ENCODE peak calls at places on chromosomes 3 and 15, in six cellular contexts. W is aorta, A is cardiac muscle cell, M is astrocyte, H is iPS DF 6.9, C is body of pancreas. E is an unnamed sample.

GRCh38 chr15:68369931-68370767 is 61.8 kb downstream of the ITGA11 start:
- DNase-seq in H (no peak), C (no peak), W (no peak), A (no peak), M (no peak), E (no peak)

GRCh38 chr15:67125589-67126502 is 60.4 kb downstream of the SMAD3 start:
- DNase-seq in H (no peak), A (peak; percentile 97), C (peak; percentile 77), M (peak; percentile 98), W (peak; percentile 88), E (peak; percentile 91)

GRCh38 chr3:185153170-185153733 is 392 bp upstream of the C3orf70 start:
- DNase-seq in W (peak; percentile 55), C (no peak), M (no peak), A (no peak), H (no peak), E (no peak)

GRCh38 chr3:87225659-87226058 is 1.4 kb upstream of the CHMP2B start:
- DNase-seq in C (peak; percentile 37), A (no peak), W (no peak), M (no peak), H (no peak), E (no peak)

GRCh38 chr3:67018105-67018788 is 20.1 kb downstream of the KBTBD8 start:
- DNase-seq in M (no peak), W (no peak), C (no peak), H (no peak), A (peak; percentile 72), E (no peak)

GRCh38 chr15:89794627-89795241 is 18.6 kb downstream of the MESP2 start:
- DNase-seq in W (no peak), C (no peak), A (peak; percentile 89), M (peak; percentile 42), H (no peak), E (no peak)

GRCh38 chr3:71201939-71202338 is 381.6 kb downstream of the FOXP1 start:
- DNase-seq in A (peak; percentile 81), C (peak; percentile 71), M (peak; percentile 69), W (peak; percentile 83), H (no peak), E (peak; percentile 83)

GRCh38 chr3:126746395-126747177 is 42.5 kb downstream of the CHCHD6 start:
- DNase-seq in A (peak; percentile 72), C (peak; percentile 40), W (no peak), H (no peak), M (peak; percentile 74), E (peak; percentile 78)

GRCh38 chr3:186339180-186339912 is 22.7 kb downstream of the DGKG start:
- DNase-seq in M (no peak), C (no peak), A (no peak), W (no peak), H (no peak), E (no peak)

GRCh38 chr3:184196536-184196935 is 10.5 kb downstream of the ABCF3 start:
- DNase-seq in A (no peak), M (no peak), C (peak; percentile 31), H (no peak), W (no peak), E (no peak)

GRCh38 chr3:187107989-187108388 is 31.3 kb downstream of the RPL39L start:
- DNase-seq in C (no peak), W (peak; percentile 44), A (no peak), H (no peak), M (no peak), E (no peak)

GRCh38 chr3:25262322-25262721 is 165.7 kb upstream of the RARB start:
- DNase-seq in A (no peak), M (no peak), W (no peak), H (no peak), C (no peak), E (no peak)

GRCh38 chr15:57640935-57641682 is 49.4 kb downstream of the MYZAP start:
- DNase-seq in M (peak; percentile 13), C (no peak), A (peak; percentile 55), W (no peak), H (no peak), E (no peak)

GRCh38 chr3:142981108-142981507 is 17.6 kb upstream of the PAQR9 start:
- DNase-seq in M (no peak), A (no peak), W (no peak), H (no peak), C (no peak), E (no peak)

GRCh38 chr3:184230081-184230602 is 757 bp downstream of the VWA5B2 start:
- DNase-seq in W (no peak), M (no peak), H (no peak), C (peak; percentile 46), A (no peak), E (no peak)

GRCh38 chr3:196174652-196175051 is 36.5 kb downstream of the ZDHHC19 start:
- DNase-seq in A (no peak), M (no peak), W (peak; percentile 3), C (no peak), H (no peak), E (no peak)

DNA sequence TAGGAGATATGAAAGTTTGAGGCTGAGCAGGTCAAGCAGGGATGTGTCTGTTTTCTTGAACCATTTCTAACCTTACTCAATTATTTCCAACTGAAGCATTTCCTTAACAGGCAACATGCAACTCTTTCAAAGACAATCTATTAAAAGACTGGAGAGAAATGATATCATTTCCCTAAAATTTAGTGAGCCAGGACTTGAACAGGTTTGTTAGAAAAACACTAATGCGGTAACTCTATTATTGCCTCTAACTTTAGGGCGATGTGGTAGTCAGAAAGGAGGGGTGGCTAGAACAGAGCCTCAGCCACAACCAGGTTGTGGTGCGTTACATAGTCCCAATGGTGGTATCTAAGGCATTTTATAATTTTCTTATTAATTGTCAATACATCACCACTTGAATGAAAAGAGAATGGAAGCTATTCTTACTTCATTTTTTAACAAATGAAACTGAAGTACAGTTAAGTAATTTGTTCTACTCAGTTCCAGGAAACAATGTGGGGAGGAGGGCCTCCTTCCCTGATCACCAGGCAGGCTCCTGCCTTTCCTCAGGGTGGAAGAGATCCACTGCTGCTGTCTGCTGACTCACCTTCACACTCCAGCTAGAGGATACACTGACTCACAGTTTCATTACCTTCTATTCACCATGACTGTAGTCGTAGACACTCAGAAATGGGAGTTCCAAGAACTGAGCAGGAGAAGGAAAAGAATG is 22.8 kb downstream of the MYO1E start:
- DNase-seq in M (peak; percentile 97), H (no peak), W (no peak), A (peak; percentile 84), C (no peak), E (no peak)
- H3K4me1 ChIP-seq in M (peaks cover 17% of the 10 kb centered on the region), H (peaks cover 11% of the 10 kb centered on the region), W (peaks cover 10% of the 10 kb centered on the region), A (no peaks in the 10 kb centered on the region), C (peaks cover 13% of the 10 kb centered on the region), E (no peaks in the 10 kb centered on the region)

GRCh38 chr3:173584093-173584833 is 186.7 kb downstream of the NLGN1 start:
- DNase-seq in H (peak; percentile 50), W (no peak), M (peak; percentile 37), A (peak; percentile 52), C (no peak), E (no peak)
- H3K4me3 ChIP-seq in H (peak overlapping the region; percentile 43), W (peak overlapping the region; percentile 46), M (peak overlapping the region; percentile 86), A (peak overlapping the region; percentile 36), C (no peak overlapping the region), E (peak overlapping the region; percentile 29)

DNA sequence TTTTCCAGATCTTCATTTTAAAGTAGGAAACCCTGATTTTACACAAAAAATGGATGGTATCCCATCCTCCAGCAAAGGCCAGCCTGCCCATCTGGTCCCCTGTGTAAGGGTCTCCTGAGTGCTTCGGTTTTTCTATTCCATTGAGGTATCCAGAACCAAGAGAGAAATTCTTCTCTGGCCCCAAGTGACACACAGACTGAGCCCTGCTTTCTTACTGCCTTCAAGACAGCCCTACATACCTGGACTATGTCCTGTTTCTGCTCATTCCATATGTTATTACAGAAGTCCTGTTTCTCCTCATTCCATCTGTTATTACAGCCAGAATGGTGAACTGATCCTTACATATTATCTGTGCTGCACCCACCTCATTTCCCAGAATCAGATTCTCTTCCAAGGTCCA is 115.3 kb downstream of the DCLK3 start:
- DNase-seq in C (no peak), W (no peak), A (no peak), M (peak; percentile 26), H (no peak), E (no peak)
- H3K27ac ChIP-seq in C (no peak overlapping the region), W (peak overlapping the region; percentile 33), A (no peak overlapping the region), M (peak overlapping the region; percentile 89), H (no peak overlapping the region), E (no peak overlapping the region)

GRCh38 chr15:63510548-63510940 is 6.2 kb downstream of the USP3 start:
- DNase-seq in C (no peak), H (no peak), A (no peak), W (no peak), M (no peak), E (no peak)
- H3K4me1 ChIP-seq in C (peaks cover 85% of the 10 kb centered on the region), H (no peaks in the 10 kb centered on the region), A (peaks cover 28% of the 10 kb centered on the region), W (no peaks in the 10 kb centered on the region), M (peaks cover 31% of the 10 kb centered on the region), E (peaks cover 44% of the 10 kb centered on the region)